ENCODE peak calls at places on chromosome 9, in nine cellular contexts. One of them, this sample, is unnamed.

GRCh38 chr9:73753171-73753570 is 601.5 kb downstream of the ANXA1 start:
- DNase-seq in EH: no peak
- DNase-seq in endothelial cell of umbilical vein: no peak
- DNase-seq in IMR-90: no peak
- DNase-seq in NCI-H345: no peak
- DNase-seq in left ventricle myocardium superior: no peak
- DNase-seq in CD8-positive, alpha-beta memory T cell: no peak
- DNase-seq in HCT116: no peak
- DNase-seq in heart right ventricle: no peak
- DNase-seq in this sample: no peak

GRCh38 chr9:87855061-87855460 is 27.6 kb upstream of the SPATA31E1 start:
- DNase-seq in NCI-H345: no peak
- DNase-seq in CD8-positive, alpha-beta memory T cell: no peak
- DNase-seq in heart right ventricle: no peak
- DNase-seq in EH: no peak
- DNase-seq in left ventricle myocardium superior: no peak
- DNase-seq in HCT116: no peak
- DNase-seq in IMR-90: peak
- DNase-seq in endothelial cell of umbilical vein: no peak
- DNase-seq in this sample: no peak

GRCh38 chr9:78932849-78933627 is 636.1 kb downstream of the PSAT1 start:
- DNase-seq in CD8-positive, alpha-beta memory T cell: no peak
- DNase-seq in left ventricle myocardium superior: no peak
- DNase-seq in IMR-90: peak
- DNase-seq in endothelial cell of umbilical vein: peak
- DNase-seq in heart right ventricle: no peak
- DNase-seq in EH: peak
- DNase-seq in NCI-H345: no peak
- DNase-seq in HCT116: no peak
- DNase-seq in this sample: peak

GRCh38 chr9:34571180-34571800 is 18.2 kb downstream of the CNTFR start:
- DNase-seq in endothelial cell of umbilical vein: no peak
- DNase-seq in CD8-positive, alpha-beta memory T cell: no peak
- DNase-seq in EH: no peak
- DNase-seq in NCI-H345: no peak
- DNase-seq in heart right ventricle: peak
- DNase-seq in left ventricle myocardium superior: no peak
- DNase-seq in HCT116: no peak
- DNase-seq in IMR-90: no peak
- DNase-seq in this sample: no peak

GRCh38 chr9:12640021-12640587 is 53.1 kb upstream of the TYRP1 start:
- DNase-seq in IMR-90: peak
- DNase-seq in left ventricle myocardium superior: no peak
- DNase-seq in NCI-H345: peak
- DNase-seq in CD8-positive, alpha-beta memory T cell: no peak
- DNase-seq in endothelial cell of umbilical vein: peak
- DNase-seq in EH: peak
- DNase-seq in heart right ventricle: no peak
- DNase-seq in HCT116: peak
- DNase-seq in this sample: peak

GRCh38 chr9:116149844-116150243 is 3.7 kb upstream of the PAPPA start:
- DNase-seq in endothelial cell of umbilical vein: no peak
- DNase-seq in EH: no peak
- DNase-seq in heart right ventricle: no peak
- DNase-seq in HCT116: peak
- DNase-seq in IMR-90: no peak
- DNase-seq in left ventricle myocardium superior: no peak
- DNase-seq in NCI-H345: peak
- DNase-seq in CD8-positive, alpha-beta memory T cell: no peak
- DNase-seq in this sample: no peak

GRCh38 chr9:136646827-136647711 is 15.6 kb upstream of the EGFL7 start:
- DNase-seq in left ventricle myocardium superior: peak
- DNase-seq in IMR-90: no peak
- DNase-seq in HCT116: no peak
- DNase-seq in EH: no peak
- DNase-seq in NCI-H345: no peak
- DNase-seq in endothelial cell of umbilical vein: no peak
- DNase-seq in heart right ventricle: peak
- DNase-seq in CD8-positive, alpha-beta memory T cell: no peak
- DNase-seq in this sample: no peak

GRCh38 chr9:115739096-115739875 is 414.3 kb upstream of the PAPPA start:
- DNase-seq in IMR-90: no peak
- DNase-seq in heart right ventricle: no peak
- DNase-seq in NCI-H345: no peak
- DNase-seq in endothelial cell of umbilical vein: no peak
- DNase-seq in HCT116: no peak
- DNase-seq in left ventricle myocardium superior: no peak
- DNase-seq in EH: peak
- DNase-seq in CD8-positive, alpha-beta memory T cell: no peak
- DNase-seq in this sample: no peak

GRCh38 chr9:127360829-127361228 is 36.1 kb upstream of the SLC2A8 start:
- DNase-seq in heart right ventricle: no peak
- DNase-seq in IMR-90: peak
- DNase-seq in NCI-H345: no peak
- DNase-seq in endothelial cell of umbilical vein: no peak
- DNase-seq in left ventricle myocardium superior: no peak
- DNase-seq in CD8-positive, alpha-beta memory T cell: no peak
- DNase-seq in EH: peak
- DNase-seq in HCT116: peak
- DNase-seq in this sample: no peak

GRCh38 chr9:126222835-126223431 is 103.7 kb upstream of the MVB12B start:
- DNase-seq in IMR-90: no peak
- DNase-seq in heart right ventricle: no peak
- DNase-seq in endothelial cell of umbilical vein: no peak
- DNase-seq in NCI-H345: no peak
- DNase-seq in left ventricle myocardium superior: no peak
- DNase-seq in CD8-positive, alpha-beta memory T cell: no peak
- DNase-seq in EH: no peak
- DNase-seq in HCT116: no peak
- DNase-seq in this sample: no peak

GRCh38 chr9:86700601-86701000 is 246.7 kb downstream of the GAS1 start:
- DNase-seq in left ventricle myocardium superior: peak
- DNase-seq in CD8-positive, alpha-beta memory T cell: no peak
- DNase-seq in heart right ventricle: peak
- DNase-seq in HCT116: no peak
- DNase-seq in IMR-90: peak
- DNase-seq in NCI-H345: no peak
- DNase-seq in EH: peak
- DNase-seq in endothelial cell of umbilical vein: no peak
- DNase-seq in this sample: peak

GRCh38 chr9:113616116-113616515 is 152.6 kb downstream of the RGS3 start:
- DNase-seq in endothelial cell of umbilical vein: no peak
- DNase-seq in heart right ventricle: no peak
- DNase-seq in EH: no peak
- DNase-seq in CD8-positive, alpha-beta memory T cell: no peak
- DNase-seq in left ventricle myocardium superior: no peak
- DNase-seq in HCT116: no peak
- DNase-seq in IMR-90: no peak
- DNase-seq in NCI-H345: no peak
- DNase-seq in this sample: no peak

GRCh38 chr9:127567119-127567897 is 44.8 kb upstream of the STXBP1 start:
- DNase-seq in HCT116: no peak
- DNase-seq in endothelial cell of umbilical vein: no peak
- DNase-seq in CD8-positive, alpha-beta memory T cell: no peak
- DNase-seq in IMR-90: peak
- DNase-seq in EH: peak
- DNase-seq in left ventricle myocardium superior: peak
- DNase-seq in heart right ventricle: peak
- DNase-seq in NCI-H345: no peak
- DNase-seq in this sample: no peak

GRCh38 chr9:121508415-121508814 is 8.8 kb upstream of the GGTA1 start:
- DNase-seq in endothelial cell of umbilical vein: no peak
- DNase-seq in IMR-90: no peak
- DNase-seq in CD8-positive, alpha-beta memory T cell: no peak
- DNase-seq in HCT116: no peak
- DNase-seq in NCI-H345: peak
- DNase-seq in EH: no peak
- DNase-seq in heart right ventricle: no peak
- DNase-seq in left ventricle myocardium superior: no peak
- DNase-seq in this sample: no peak